ENCODE peak calls at places on chromosomes 11 and 22, in ten cellular contexts. One of them, this sample, is unnamed. For H3K4me1, the result is how much of the 10 kb centered on the place peaks cover.

GRCh38 chr11:18617688-18618340 is 16.3 kb downstream of the SPTY2D1 start:
- DNase-seq in GM23338: no peak
- DNase-seq in breast epithelium: no peak
- DNase-seq in HCT116: no peak
- DNase-seq in Panc1: no peak
- DNase-seq in sigmoid colon: no peak
- DNase-seq in stomach: no peak
- DNase-seq in K562: no peak
- DNase-seq in endothelial cell of umbilical vein: peak
- DNase-seq in spleen: no peak
- DNase-seq in this sample: no peak

GRCh38 chr22:24059793-24060192 is 48.7 kb downstream of the CABIN1 start:
- DNase-seq in stomach: no peak
- DNase-seq in K562: no peak
- DNase-seq in spleen: no peak
- DNase-seq in endothelial cell of umbilical vein: peak
- DNase-seq in sigmoid colon: no peak
- DNase-seq in breast epithelium: no peak
- DNase-seq in GM23338: no peak
- DNase-seq in HCT116: no peak
- DNase-seq in Panc1: no peak
- DNase-seq in this sample: no peak

GRCh38 chr11:128814856-128815705 is 52.0 kb downstream of the KCNJ1 start:
- DNase-seq in endothelial cell of umbilical vein: no peak
- DNase-seq in sigmoid colon: peak
- DNase-seq in GM23338: peak
- DNase-seq in HCT116: no peak
- DNase-seq in spleen: no peak
- DNase-seq in stomach: no peak
- DNase-seq in K562: peak
- DNase-seq in Panc1: no peak
- DNase-seq in breast epithelium: peak
- DNase-seq in this sample: no peak

GRCh38 chr11:17594686-17595192 is 47.7 kb downstream of the OTOG start:
- DNase-seq in K562: no peak
- DNase-seq in breast epithelium: no peak
- DNase-seq in Panc1: no peak
- DNase-seq in HCT116: no peak
- DNase-seq in endothelial cell of umbilical vein: no peak
- DNase-seq in stomach: no peak
- DNase-seq in GM23338: no peak
- DNase-seq in sigmoid colon: peak
- DNase-seq in spleen: no peak
- DNase-seq in this sample: no peak

GRCh38 chr11:111631666-111632039 is 29.4 kb downstream of the SIK2 start:
- DNase-seq in breast epithelium: no peak
- DNase-seq in endothelial cell of umbilical vein: peak
- DNase-seq in GM23338: no peak
- DNase-seq in stomach: no peak
- DNase-seq in Panc1: no peak
- DNase-seq in K562: no peak
- DNase-seq in HCT116: no peak
- DNase-seq in spleen: no peak
- DNase-seq in sigmoid colon: no peak
- DNase-seq in this sample: no peak

GRCh38 chr11:86931965-86932332 is 23.2 kb downstream of the FZD4 start:
- DNase-seq in K562: peak
- DNase-seq in sigmoid colon: no peak
- DNase-seq in stomach: no peak
- DNase-seq in breast epithelium: no peak
- DNase-seq in GM23338: no peak
- DNase-seq in endothelial cell of umbilical vein: peak
- DNase-seq in HCT116: no peak
- DNase-seq in Panc1: no peak
- DNase-seq in spleen: no peak
- DNase-seq in this sample: no peak

GRCh38 chr22:26038365-26038764 is 130.9 kb upstream of the SEZ6L start:
- DNase-seq in GM23338: peak
- DNase-seq in endothelial cell of umbilical vein: no peak
- DNase-seq in Panc1: no peak
- DNase-seq in breast epithelium: no peak
- DNase-seq in spleen: no peak
- DNase-seq in K562: no peak
- DNase-seq in HCT116: no peak
- DNase-seq in stomach: no peak
- DNase-seq in sigmoid colon: no peak
- DNase-seq in this sample: no peak

GRCh38 chr22:33823552-33823951 is 96.7 kb downstream of the LARGE1 start:
- DNase-seq in breast epithelium: no peak
- DNase-seq in HCT116: no peak
- DNase-seq in sigmoid colon: no peak
- DNase-seq in GM23338: no peak
- DNase-seq in spleen: no peak
- DNase-seq in K562: no peak
- DNase-seq in stomach: no peak
- DNase-seq in Panc1: no peak
- DNase-seq in endothelial cell of umbilical vein: no peak
- DNase-seq in this sample: no peak

GRCh38 chr11:78933361-78933760 is 358.7 kb upstream of the NARS2 start:
- DNase-seq in spleen: no peak
- DNase-seq in endothelial cell of umbilical vein: no peak
- DNase-seq in Panc1: no peak
- DNase-seq in K562: no peak
- DNase-seq in HCT116: no peak
- DNase-seq in GM23338: no peak
- DNase-seq in stomach: no peak
- DNase-seq in breast epithelium: no peak
- DNase-seq in sigmoid colon: no peak
- DNase-seq in this sample: no peak

GRCh38 chr11:93906486-93906885 is 56.1 kb upstream of the VSTM5 start:
- DNase-seq in GM23338: no peak
- DNase-seq in Panc1: no peak
- DNase-seq in endothelial cell of umbilical vein: no peak
- DNase-seq in stomach: no peak
- DNase-seq in K562: no peak
- DNase-seq in breast epithelium: no peak
- DNase-seq in HCT116: no peak
- DNase-seq in spleen: no peak
- DNase-seq in sigmoid colon: no peak
- DNase-seq in this sample: no peak
- H3K27ac ChIP-seq in GM23338: no peak
- H3K27ac ChIP-seq in Panc1: no peak
- H3K27ac ChIP-seq in endothelial cell of umbilical vein: no peak
- H3K27ac ChIP-seq in stomach: no peak
- H3K27ac ChIP-seq in K562: no peak
- H3K27ac ChIP-seq in breast epithelium: no peak
- H3K27ac ChIP-seq in HCT116: no peak
- H3K27ac ChIP-seq in spleen: no peak
- H3K27ac ChIP-seq in sigmoid colon: no peak
- H3K27ac ChIP-seq in this sample: no peak

GRCh38 chr11:85154294-85154693 is 472.9 kb downstream of the DLG2 start:
- DNase-seq in endothelial cell of umbilical vein: no peak
- DNase-seq in GM23338: no peak
- DNase-seq in K562: no peak
- DNase-seq in stomach: no peak
- DNase-seq in sigmoid colon: no peak
- DNase-seq in spleen: no peak
- DNase-seq in Panc1: no peak
- DNase-seq in breast epithelium: no peak
- DNase-seq in HCT116: no peak
- DNase-seq in this sample: no peak
- H3K4me1 ChIP-seq in endothelial cell of umbilical vein: under half
- H3K4me1 ChIP-seq in GM23338: under half
- H3K4me1 ChIP-seq in K562: under half
- H3K4me1 ChIP-seq in stomach: under half
- H3K4me1 ChIP-seq in sigmoid colon: under half
- H3K4me1 ChIP-seq in spleen: under half
- H3K4me1 ChIP-seq in Panc1: under half
- H3K4me1 ChIP-seq in breast epithelium: under half
- H3K4me1 ChIP-seq in HCT116: under half
- H3K4me1 ChIP-seq in this sample: under half

GRCh38 chr22:27925331-27925730 is 6.3 kb upstream of the PITPNB start:
- DNase-seq in spleen: no peak
- DNase-seq in K562: no peak
- DNase-seq in stomach: no peak
- DNase-seq in Panc1: no peak
- DNase-seq in breast epithelium: no peak
- DNase-seq in endothelial cell of umbilical vein: no peak
- DNase-seq in HCT116: no peak
- DNase-seq in GM23338: no peak
- DNase-seq in sigmoid colon: no peak
- DNase-seq in this sample: no peak

GRCh38 chr22:27918351-27919221 is 470 bp downstream of the PITPNB start:
- DNase-seq in spleen: no peak
- DNase-seq in HCT116: no peak
- DNase-seq in K562: peak
- DNase-seq in breast epithelium: peak
- DNase-seq in stomach: peak
- DNase-seq in GM23338: peak
- DNase-seq in sigmoid colon: peak
- DNase-seq in Panc1: no peak
- DNase-seq in endothelial cell of umbilical vein: peak
- DNase-seq in this sample: peak

GRCh38 chr22:27919943-27920755 is 1.1 kb upstream of the PITPNB start:
- DNase-seq in sigmoid colon: peak
- DNase-seq in HCT116: no peak
- DNase-seq in K562: peak
- DNase-seq in stomach: no peak
- DNase-seq in GM23338: peak
- DNase-seq in endothelial cell of umbilical vein: peak
- DNase-seq in spleen: no peak
- DNase-seq in Panc1: no peak
- DNase-seq in breast epithelium: no peak
- DNase-seq in this sample: no peak

DNA sequence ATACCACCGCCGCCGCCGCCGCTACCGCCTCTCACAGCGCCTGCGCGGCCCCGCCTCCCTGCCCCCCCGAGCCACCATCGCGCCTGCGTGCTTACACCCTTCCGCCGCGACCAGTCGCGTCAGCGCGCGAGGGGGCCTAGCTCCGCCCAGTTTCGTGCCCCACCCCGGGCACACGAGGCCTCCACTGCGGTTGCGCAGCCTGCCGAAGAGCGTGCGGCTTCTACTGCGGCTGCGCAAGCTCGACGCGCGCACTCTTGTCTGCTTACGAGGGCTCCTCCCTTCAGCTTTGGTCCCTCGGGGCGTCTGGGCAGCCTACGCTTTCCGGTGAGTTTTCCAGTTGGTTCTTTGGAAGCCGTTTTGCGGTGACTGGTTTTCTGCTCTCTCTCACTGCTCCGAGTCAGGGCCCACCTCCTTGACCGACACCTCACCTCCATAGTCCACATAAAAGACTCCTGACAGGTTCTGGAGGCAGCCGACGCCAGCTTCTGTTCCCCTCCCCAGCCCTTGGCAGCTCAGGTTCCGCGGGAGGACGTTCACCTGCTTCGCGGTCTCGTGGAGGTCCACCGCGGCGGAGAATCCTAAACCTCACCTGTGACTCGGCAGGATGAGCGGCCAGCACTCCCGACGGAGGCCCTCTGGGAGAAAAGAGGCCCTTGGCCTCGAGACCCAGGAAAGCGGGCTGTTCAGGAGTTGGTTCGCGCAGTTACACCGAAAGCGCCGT is at the start of gene PITPNB:
- DNase-seq in spleen: peak
- DNase-seq in sigmoid colon: peak
- DNase-seq in GM23338: peak
- DNase-seq in K562: peak
- DNase-seq in Panc1: peak
- DNase-seq in endothelial cell of umbilical vein: peak
- DNase-seq in HCT116: peak
- DNase-seq in stomach: peak
- DNase-seq in breast epithelium: peak
- DNase-seq in this sample: peak
- TF ChIP-seq POLR2AphosphoS5 in spleen: peak
- TF ChIP-seq POLR2AphosphoS5 in sigmoid colon: peak
- TF ChIP-seq POLR2AphosphoS5 in GM23338: peak
- TF ChIP-seq POLR2AphosphoS5 in K562: peak
- TF ChIP-seq POLR2AphosphoS5 in Panc1: peak
- TF ChIP-seq POLR2AphosphoS5 in endothelial cell of umbilical vein: peak
- TF ChIP-seq POLR2AphosphoS5 in HCT116: peak
- TF ChIP-seq POLR2AphosphoS5 in stomach: peak
- TF ChIP-seq POLR2AphosphoS5 in breast epithelium: peak
- TF ChIP-seq POLR2AphosphoS5 in this sample: peak

GRCh38 chr11:107769189-107769588 is 57.3 kb upstream of the SLN start:
- DNase-seq in stomach: no peak
- DNase-seq in breast epithelium: no peak
- DNase-seq in endothelial cell of umbilical vein: no peak
- DNase-seq in HCT116: peak
- DNase-seq in sigmoid colon: no peak
- DNase-seq in spleen: no peak
- DNase-seq in GM23338: no peak
- DNase-seq in Panc1: peak
- DNase-seq in K562: peak
- DNase-seq in this sample: no peak
- H3K27ac ChIP-seq in stomach: no peak
- H3K27ac ChIP-seq in breast epithelium: no peak
- H3K27ac ChIP-seq in endothelial cell of umbilical vein: no peak
- H3K27ac ChIP-seq in HCT116: no peak
- H3K27ac ChIP-seq in sigmoid colon: no peak
- H3K27ac ChIP-seq in spleen: no peak
- H3K27ac ChIP-seq in GM23338: no peak
- H3K27ac ChIP-seq in Panc1: no peak
- H3K27ac ChIP-seq in K562: no peak
- H3K27ac ChIP-seq in this sample: no peak

GRCh38 chr11:68844801-68845200 is 3.1 kb upstream of the CPT1A start:
- DNase-seq in sigmoid colon: no peak
- DNase-seq in Panc1: no peak
- DNase-seq in K562: no peak
- DNase-seq in GM23338: no peak
- DNase-seq in breast epithelium: no peak
- DNase-seq in spleen: no peak
- DNase-seq in stomach: no peak
- DNase-seq in endothelial cell of umbilical vein: no peak
- DNase-seq in HCT116: no peak
- DNase-seq in this sample: no peak
- H3K4me1 ChIP-seq in sigmoid colon: under half
- H3K4me1 ChIP-seq in Panc1: under half
- H3K4me1 ChIP-seq in K562: under half
- H3K4me1 ChIP-seq in GM23338: under half
- H3K4me1 ChIP-seq in breast epithelium: under half
- H3K4me1 ChIP-seq in spleen: under half
- H3K4me1 ChIP-seq in stomach: half or more
- H3K4me1 ChIP-seq in endothelial cell of umbilical vein: under half
- H3K4me1 ChIP-seq in HCT116: under half
- H3K4me1 ChIP-seq in this sample: under half

GRCh38 chr11:27466363-27466762 is 6.2 kb downstream of the LGR4 start:
- DNase-seq in spleen: no peak
- DNase-seq in HCT116: no peak
- DNase-seq in sigmoid colon: no peak
- DNase-seq in GM23338: no peak
- DNase-seq in endothelial cell of umbilical vein: no peak
- DNase-seq in Panc1: no peak
- DNase-seq in stomach: no peak
- DNase-seq in K562: no peak
- DNase-seq in breast epithelium: no peak
- DNase-seq in this sample: no peak
- TF ChIP-seq POLR2AphosphoS5 in spleen: no peak
- TF ChIP-seq POLR2AphosphoS5 in HCT116: no peak
- TF ChIP-seq POLR2AphosphoS5 in sigmoid colon: no peak
- TF ChIP-seq POLR2AphosphoS5 in GM23338: no peak
- TF ChIP-seq POLR2AphosphoS5 in endothelial cell of umbilical vein: no peak
- TF ChIP-seq POLR2AphosphoS5 in Panc1: no peak
- TF ChIP-seq POLR2AphosphoS5 in stomach: no peak
- TF ChIP-seq POLR2AphosphoS5 in K562: no peak
- TF ChIP-seq POLR2AphosphoS5 in breast epithelium: no peak
- TF ChIP-seq POLR2AphosphoS5 in this sample: no peak

GRCh38 chr11:120494595-120494994 is 17.0 kb upstream of the GRIK4 start:
- DNase-seq in spleen: no peak
- DNase-seq in breast epithelium: no peak
- DNase-seq in K562: peak
- DNase-seq in GM23338: no peak
- DNase-seq in endothelial cell of umbilical vein: no peak
- DNase-seq in sigmoid colon: no peak
- DNase-seq in stomach: no peak
- DNase-seq in HCT116: no peak
- DNase-seq in Panc1: no peak
- DNase-seq in this sample: no peak
- H3K27ac ChIP-seq in spleen: no peak
- H3K27ac ChIP-seq in breast epithelium: no peak
- H3K27ac ChIP-seq in K562: no peak
- H3K27ac ChIP-seq in GM23338: no peak
- H3K27ac ChIP-seq in endothelial cell of umbilical vein: no peak
- H3K27ac ChIP-seq in sigmoid colon: no peak
- H3K27ac ChIP-seq in stomach: no peak
- H3K27ac ChIP-seq in HCT116: no peak
- H3K27ac ChIP-seq in Panc1: no peak
- H3K27ac ChIP-seq in this sample: no peak